ENCODE peak calls at places on chromosome 2, in six cellular contexts. One of them, this sample, is unnamed.

GRCh38 chr2:96538487-96539214 is 2.1 kb downstream of the ARID5A start:
- DNase-seq in HepG2: peak
- DNase-seq in progenitor cell of endocrine pancreas: no peak
- DNase-seq in dorsolateral prefrontal cortex: peak
- DNase-seq in AG20443: peak
- DNase-seq in activated T-cell treated with anti-CD3 and anti-CD28 coated beads for 1 hour: peak
- DNase-seq in this sample: peak

GRCh38 chr2:72141032-72141645 is 6.5 kb downstream of the CYP26B1 start:
- DNase-seq in HepG2: no peak
- DNase-seq in progenitor cell of endocrine pancreas: no peak
- DNase-seq in dorsolateral prefrontal cortex: no peak
- DNase-seq in AG20443: no peak
- DNase-seq in activated T-cell treated with anti-CD3 and anti-CD28 coated beads for 1 hour: no peak
- DNase-seq in this sample: no peak

GRCh38 chr2:12715878-12716249 is 872 bp upstream of the TRIB2 start:
- DNase-seq in HepG2: peak
- DNase-seq in progenitor cell of endocrine pancreas: peak
- DNase-seq in dorsolateral prefrontal cortex: peak
- DNase-seq in AG20443: peak
- DNase-seq in activated T-cell treated with anti-CD3 and anti-CD28 coated beads for 1 hour: peak
- DNase-seq in this sample: peak

GRCh38 chr2:197145471-197146056 is 165.0 kb downstream of the ANKRD44 start:
- DNase-seq in HepG2: no peak
- DNase-seq in progenitor cell of endocrine pancreas: no peak
- DNase-seq in dorsolateral prefrontal cortex: no peak
- DNase-seq in AG20443: no peak
- DNase-seq in activated T-cell treated with anti-CD3 and anti-CD28 coated beads for 1 hour: no peak
- DNase-seq in this sample: no peak

GRCh38 chr2:72415256-72415655 is 267.6 kb upstream of the CYP26B1 start:
- DNase-seq in HepG2: no peak
- DNase-seq in progenitor cell of endocrine pancreas: no peak
- DNase-seq in dorsolateral prefrontal cortex: no peak
- DNase-seq in AG20443: peak
- DNase-seq in activated T-cell treated with anti-CD3 and anti-CD28 coated beads for 1 hour: no peak
- DNase-seq in this sample: no peak

GRCh38 chr2:166334800-166335199 is 40.9 kb downstream of the SCN9A start:
- DNase-seq in HepG2: peak
- DNase-seq in progenitor cell of endocrine pancreas: no peak
- DNase-seq in dorsolateral prefrontal cortex: no peak
- DNase-seq in AG20443: no peak
- DNase-seq in activated T-cell treated with anti-CD3 and anti-CD28 coated beads for 1 hour: no peak
- DNase-seq in this sample: no peak

GRCh38 chr2:84781942-84782716 is 98.8 kb downstream of the TRABD2A start:
- DNase-seq in HepG2: no peak
- DNase-seq in progenitor cell of endocrine pancreas: no peak
- DNase-seq in dorsolateral prefrontal cortex: no peak
- DNase-seq in AG20443: no peak
- DNase-seq in activated T-cell treated with anti-CD3 and anti-CD28 coated beads for 1 hour: peak
- DNase-seq in this sample: no peak

GRCh38 chr2:190343500-190344274 is at the start of gene INPP1:
- DNase-seq in HepG2: no peak
- DNase-seq in progenitor cell of endocrine pancreas: peak
- DNase-seq in dorsolateral prefrontal cortex: peak
- DNase-seq in AG20443: peak
- DNase-seq in activated T-cell treated with anti-CD3 and anti-CD28 coated beads for 1 hour: peak
- DNase-seq in this sample: peak

GRCh38 chr2:67463810-67464209 is 66.7 kb downstream of the ETAA1 start:
- DNase-seq in HepG2: no peak
- DNase-seq in progenitor cell of endocrine pancreas: no peak
- DNase-seq in dorsolateral prefrontal cortex: no peak
- DNase-seq in AG20443: no peak
- DNase-seq in activated T-cell treated with anti-CD3 and anti-CD28 coated beads for 1 hour: no peak
- DNase-seq in this sample: no peak

GRCh38 chr2:1674766-1675397 is 69.4 kb downstream of the PXDN start:
- DNase-seq in HepG2: no peak
- DNase-seq in progenitor cell of endocrine pancreas: no peak
- DNase-seq in dorsolateral prefrontal cortex: no peak
- DNase-seq in AG20443: no peak
- DNase-seq in activated T-cell treated with anti-CD3 and anti-CD28 coated beads for 1 hour: no peak
- DNase-seq in this sample: no peak